ENCODE peak calls at places on chromosomes 13 and 19, in eight cellular contexts. V is H54, D is transverse colon, Z is uterus, C is adrenal gland, K is thyroid gland, E is upper lobe of left lung, P is Peyer's patch. A is an unnamed sample.
A peak's percentile ranks its signal among the peaks of the same experiment; 100 is the strongest.

GRCh38 chr19:12669272-12670158 is 2.9 kb downstream of the WDR83 start:
- DNase-seq in E (peak; percentile 85), C (peak; percentile 79), K (peak; percentile 81), Z (peak; percentile 78), D (peak; percentile 81), P (peak; percentile 89), V (peak; percentile 63), A (peak; percentile 82)

GRCh38 chr19:38599722-38600121 is 18.0 kb downstream of the MAP4K1 start:
- DNase-seq in Z (no peak), V (no peak), C (no peak), D (no peak), E (no peak), P (no peak), K (no peak), A (no peak)

GRCh38 chr13:114105351-114106225 is 26.8 kb downstream of the RASA3 start:
- DNase-seq in P (peak; percentile 42), E (peak; percentile 63), C (no peak), V (no peak), K (no peak), D (peak; percentile 9), Z (peak; percentile 15), A (peak; percentile 11)

GRCh38 chr19:32197896-32198882 is 147.2 kb upstream of the ZNF507 start:
- DNase-seq in Z (no peak), D (no peak), K (no peak), P (peak; percentile 26), V (no peak), E (no peak), C (no peak), A (no peak)

GRCh38 chr13:114132419-114133121 is at the start of gene RASA3:
- DNase-seq in V (peak; percentile 97), K (peak; percentile 81), Z (peak; percentile 81), D (peak; percentile 84), E (peak; percentile 95), C (peak; percentile 38), P (peak; percentile 89), A (peak; percentile 71)

GRCh38 chr19:48674921-48675824 is 2.4 kb upstream of the NTN5 start:
- DNase-seq in E (peak; percentile 87), K (peak; percentile 80), D (peak; percentile 86), C (peak; percentile 86), P (peak; percentile 93), V (peak; percentile 85), Z (peak; percentile 83), A (peak; percentile 87)

GRCh38 chr19:53865918-53866696 is 1.6 kb upstream of the MYADM start:
- DNase-seq in Z (peak; percentile 82), E (peak; percentile 96), C (no peak), D (peak; percentile 81), P (peak; percentile 82), V (peak; percentile 87), K (peak; percentile 57), A (peak; percentile 71)

GRCh38 chr13:28273919-28274318 is 135.6 kb downstream of the PAN3 start:
- DNase-seq in Z (no peak), D (no peak), E (no peak), C (no peak), K (no peak), V (no peak), P (no peak), A (no peak)

GRCh38 chr13:21116141-21116540 is 54.8 kb upstream of the LATS2 start:
- DNase-seq in C (no peak), V (no peak), Z (no peak), K (no peak), D (no peak), E (no peak), P (no peak), A (no peak)

GRCh38 chr13:26062853-26063444 is 11.1 kb upstream of the SHISA2 start:
- DNase-seq in K (peak; percentile 42), Z (no peak), P (no peak), E (no peak), D (peak; percentile 15), C (peak; percentile 23), V (no peak), A (no peak)

GRCh38 chr13:45219938-45220375 is 19.1 kb upstream of the KCTD4 start:
- DNase-seq in E (no peak), K (no peak), D (no peak), C (no peak), P (no peak), Z (no peak), V (no peak), A (no peak)

GRCh38 chr13:101522607-101523006 is 70.1 kb downstream of the ITGBL1 start:
- DNase-seq in D (no peak), P (no peak), K (no peak), C (no peak), Z (no peak), V (no peak), E (no peak), A (no peak)

GRCh38 chr19:33535176-33535575 is 13.6 kb upstream of the PEPD start:
- DNase-seq in P (no peak), V (peak; percentile 69), C (no peak), K (no peak), D (no peak), E (no peak), Z (no peak), A (no peak)

GRCh38 chr13:90591927-90592268 is 755.6 kb upstream of the MIR17HG start:
- DNase-seq in V (no peak), K (no peak), E (no peak), C (no peak), D (no peak), Z (no peak), P (no peak), A (no peak)

GRCh38 chr13:24927810-24928404 is 163.9 kb downstream of the RNF17 start:
- DNase-seq in D (no peak), E (no peak), V (no peak), K (no peak), C (no peak), Z (no peak), P (no peak), A (no peak)

GRCh38 chr13:102779426-102780159 is 6.0 kb upstream of the TEX30 start:
- DNase-seq in C (no peak), P (no peak), Z (no peak), D (no peak), K (no peak), E (no peak), V (no peak), A (no peak)

GRCh38 chr19:40716031-40716654 is 543 bp downstream of the COQ8B start:
- DNase-seq in E (no peak), C (peak; percentile 93), D (no peak), V (peak; percentile 76), P (peak; percentile 58), K (peak; percentile 57), Z (no peak), A (peak; percentile 70)

GRCh38 chr19:14102102-14102696 is 11.6 kb upstream of the SAMD1 start:
- DNase-seq in C (peak; percentile 66), K (no peak), E (no peak), Z (no peak), P (no peak), V (no peak), D (no peak), A (no peak)

GRCh38 chr13:20391597-20392452 is 133.8 kb downstream of the CRYL1 start:
- DNase-seq in D (no peak), P (no peak), C (no peak), Z (no peak), K (no peak), E (peak; percentile 76), V (no peak), A (no peak)

DNA sequence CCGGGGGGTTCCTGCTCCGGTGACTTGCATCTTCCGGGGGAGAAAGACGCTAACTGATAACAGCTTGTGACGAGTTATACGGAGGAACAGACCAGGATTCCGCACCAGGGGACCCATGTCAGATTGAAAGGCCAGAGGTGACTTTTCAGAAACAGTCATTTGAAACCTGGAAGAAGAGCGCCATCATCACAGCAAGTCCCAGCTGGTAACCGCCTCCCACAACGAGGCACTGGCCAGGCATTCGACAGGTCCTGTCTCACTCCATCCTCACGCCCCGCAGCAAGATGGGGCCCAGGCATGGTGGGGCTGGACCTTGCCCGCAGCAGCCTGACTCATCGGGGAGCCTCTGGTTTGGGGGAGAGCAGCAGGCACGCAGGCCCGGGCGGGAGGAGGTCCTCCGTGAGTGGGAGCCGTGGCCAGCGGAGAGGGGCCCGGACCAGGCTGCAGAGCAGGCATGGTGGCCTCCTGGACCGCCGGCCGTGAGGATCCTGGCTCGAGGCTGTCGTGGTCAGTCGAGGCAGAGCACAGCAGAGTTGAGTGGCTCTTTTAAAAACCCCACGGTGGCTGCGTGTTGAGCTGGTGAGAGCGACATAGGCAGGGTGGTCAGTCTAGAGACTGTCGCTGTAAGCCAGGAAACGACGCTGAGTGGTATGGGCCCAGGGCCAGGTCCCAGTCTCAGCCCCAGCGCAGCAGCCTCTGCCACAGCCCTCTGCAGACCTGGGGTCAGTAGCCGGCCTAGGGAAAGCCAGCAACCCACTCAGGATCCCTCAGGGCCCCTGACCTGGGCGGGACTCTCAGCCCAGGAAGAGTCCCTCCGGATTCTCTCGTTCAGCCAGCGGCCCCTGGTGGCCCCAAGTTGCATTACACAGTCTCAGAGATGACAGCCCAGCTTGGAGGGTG is 94.9 kb upstream of the MCF2L start:
- DNase-seq in E (peak; percentile 84), P (peak; percentile 91), K (peak; percentile 78), C (peak; percentile 64), V (peak; percentile 99), D (peak; percentile 74), Z (peak; percentile 83), A (peak; percentile 82)
- TF ChIP-seq POLR2A in E (no peak), P (no peak), K (no peak), C (no peak), V (no peak), D (no peak), Z (no peak), A (no peak)

GRCh38 chr13:35856084-35856483 is 275.1 kb downstream of the DCLK1 start:
- DNase-seq in P (no peak), C (no peak), D (no peak), E (no peak), V (no peak), Z (no peak), K (no peak), A (no peak)

GRCh38 chr13:35856721-35857346 is 274.3 kb downstream of the DCLK1 start:
- DNase-seq in C (no peak), E (no peak), Z (no peak), P (no peak), V (no peak), K (no peak), D (no peak), A (no peak)

GRCh38 chr13:35855531-35856019 is 275.6 kb downstream of the DCLK1 start:
- DNase-seq in D (no peak), C (no peak), E (no peak), V (peak; percentile 11), K (no peak), Z (no peak), P (no peak), A (no peak)

GRCh38 chr13:35858665-35859064 is 272.5 kb downstream of the DCLK1 start:
- DNase-seq in V (no peak), P (no peak), E (no peak), K (no peak), C (no peak), Z (no peak), D (no peak), A (no peak)

GRCh38 chr13:35857769-35858168 is 273.4 kb downstream of the DCLK1 start:
- DNase-seq in E (no peak), Z (no peak), V (no peak), K (no peak), P (no peak), D (no peak), C (no peak), A (no peak)
- TF ChIP-seq POLR2A in E (no peak), Z (no peak), V (no peak), K (no peak), P (no peak), D (no peak), C (no peak), A (no peak)

GRCh38 chr19:58392945-58393724 is 2.3 kb upstream of the RNF225 start:
- DNase-seq in V (no peak), Z (no peak), K (no peak), C (no peak), D (no peak), P (no peak), E (peak; percentile 64), A (no peak)
- TF ChIP-seq POLR2A in V (no peak), Z (no peak), K (no peak), C (no peak), D (no peak), P (no peak), E (no peak), A (no peak)

GRCh38 chr19:19372656-19373416 is 32.6 kb upstream of the GATAD2A start:
- DNase-seq in K (peak; percentile 30), D (peak; percentile 86), V (peak; percentile 64), C (peak; percentile 74), P (peak; percentile 88), Z (no peak), E (no peak), A (no peak)
- TF ChIP-seq POLR2A in K (no peak), D (peak; percentile 75), V (no peak), C (no peak), P (peak; percentile 25), Z (no peak), E (peak; percentile 61), A (no peak)

A was measured in ovary.